ENCODE peak calls at places on chromosomes 2 and 18, in four cellular contexts. U, L, R and B are unnamed samples.
A peak's percentile ranks its signal among the peaks of the same experiment; 100 is the strongest.

GRCh38 chr2:59073257-59073656 is 832.1 kb upstream of the FANCL start:
- DNase-seq in U (no peak), L (no peak), R (no peak), B (no peak)

GRCh38 chr2:120849278-120849677 is 113.6 kb downstream of the GLI2 start:
- DNase-seq in U (no peak), L (no peak), R (no peak), B (no peak)

GRCh38 chr18:26746284-26747130 is 119.0 kb downstream of the AQP4 start:
- DNase-seq in U (no peak), L (no peak), R (no peak), B (no peak)

GRCh38 chr18:12233378-12233777 is 20.8 kb upstream of the CIDEA start:
- DNase-seq in U (peak; percentile 99), L (no peak), R (no peak), B (no peak)

GRCh38 chr2:149782566-149782965 is 195.0 kb upstream of the MMADHC start:
- DNase-seq in U (no peak), L (no peak), R (no peak), B (no peak)

GRCh38 chr2:32947484-32948143 is 861 bp downstream of the LTBP1 start:
- DNase-seq in U (peak; percentile 41), L (peak; percentile 80), R (peak; percentile 68), B (peak; percentile 62)

GRCh38 chr18:12769644-12770440 is 67.0 kb downstream of the PSMG2 start:
- DNase-seq in U (peak; percentile 40), L (no peak), R (no peak), B (no peak)

GRCh38 chr2:218301176-218301819 is 9.0 kb upstream of the TMBIM1 start:
- DNase-seq in U (peak; percentile 81), L (peak; percentile 88), R (peak; percentile 91), B (peak; percentile 84)

GRCh38 chr2:38433607-38433975 is 56.5 kb upstream of the ATL2 start:
- DNase-seq in U (no peak), L (no peak), R (no peak), B (no peak)

GRCh38 chr2:27249891-27250651 is 12.8 kb downstream of the SLC30A3 start:
- DNase-seq in U (peak; percentile 31), L (no peak), R (no peak), B (peak; percentile 61)

GRCh38 chr2:199404841-199405240 is 52.9 kb downstream of the SATB2 start:
- DNase-seq in U (no peak), L (no peak), R (no peak), B (no peak)

GRCh38 chr2:12548906-12549305 is 167.8 kb upstream of the TRIB2 start:
- DNase-seq in U (no peak), L (no peak), R (no peak), B (no peak)

GRCh38 chr2:28639836-28640235 is 111.8 kb upstream of the PPP1CB start:
- DNase-seq in U (no peak), L (no peak), R (no peak), B (no peak)

GRCh38 chr2:171798156-171798815 is 95.8 kb downstream of the SLC25A12 start:
- DNase-seq in U (peak; percentile 81), L (no peak), R (no peak), B (no peak)

GRCh38 chr2:88834866-88835265 is 143.4 kb downstream of the RPIA start:
- DNase-seq in U (no peak), L (no peak), R (no peak), B (no peak)

GRCh38 chr2:88837511-88838160 is 146.2 kb downstream of the RPIA start:
- DNase-seq in U (no peak), L (no peak), R (no peak), B (no peak)

GRCh38 chr2:88836351-88836750 is 144.9 kb downstream of the RPIA start:
- DNase-seq in U (no peak), L (no peak), R (no peak), B (no peak)

GRCh38 chr2:88834376-88834775 is 142.9 kb downstream of the RPIA start:
- DNase-seq in U (no peak), L (no peak), R (no peak), B (peak; percentile 63)

GRCh38 chr2:88835726-88836125 is 144.3 kb downstream of the RPIA start:
- DNase-seq in U (no peak), L (no peak), R (no peak), B (no peak)
- H3K27me3 ChIP-seq in U (no peaks in the 10 kb centered on the region), L (no peaks in the 10 kb centered on the region), R (no peaks in the 10 kb centered on the region), B (peaks cover 3% of the 10 kb centered on the region)

GRCh38 chr2:233356546-233357308 is 2.4 kb downstream of the DGKD start:
- DNase-seq in U (no peak), L (no peak), R (peak; percentile 68), B (no peak)

GRCh38 chr2:233354971-233355574 is 779 bp downstream of the DGKD start:
- DNase-seq in U (no peak), L (no peak), R (no peak), B (peak; percentile 40)

GRCh38 chr2:233354500-233354924 is 218 bp downstream of the DGKD start:
- DNase-seq in U (no peak), L (no peak), R (no peak), B (no peak)

GRCh38 chr2:233353769-233354499 is at the start of gene DGKD:
- DNase-seq in U (no peak), L (peak; percentile 90), R (peak; percentile 93), B (peak; percentile 71)

DNA sequence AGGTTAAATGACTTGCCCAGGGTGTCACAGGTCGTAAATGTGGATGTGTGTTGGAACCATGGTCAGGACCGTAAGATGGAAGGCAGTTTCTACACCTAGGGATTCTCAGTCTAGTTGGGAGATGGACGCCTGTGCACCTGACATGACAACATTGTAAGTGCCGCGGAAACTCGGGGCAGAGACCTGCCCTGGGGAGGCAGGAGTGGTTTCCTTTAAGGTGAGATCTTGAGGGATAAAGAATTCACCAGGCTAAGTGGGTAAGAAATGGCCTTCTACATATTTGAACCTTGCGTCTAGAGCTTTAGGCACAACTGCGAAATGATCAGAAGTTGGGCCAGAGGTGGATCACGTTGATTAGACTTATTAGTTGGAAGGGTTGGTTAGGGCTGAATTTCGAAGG is 1.6 kb downstream of the DGKD start:
- DNase-seq in U (no peak), L (no peak), R (no peak), B (no peak)
- H3K4me3 ChIP-seq in U (no peak overlapping the region), L (no peak overlapping the region), R (peak overlapping the region; percentile 83), B (peak overlapping the region; percentile 64)

DNA sequence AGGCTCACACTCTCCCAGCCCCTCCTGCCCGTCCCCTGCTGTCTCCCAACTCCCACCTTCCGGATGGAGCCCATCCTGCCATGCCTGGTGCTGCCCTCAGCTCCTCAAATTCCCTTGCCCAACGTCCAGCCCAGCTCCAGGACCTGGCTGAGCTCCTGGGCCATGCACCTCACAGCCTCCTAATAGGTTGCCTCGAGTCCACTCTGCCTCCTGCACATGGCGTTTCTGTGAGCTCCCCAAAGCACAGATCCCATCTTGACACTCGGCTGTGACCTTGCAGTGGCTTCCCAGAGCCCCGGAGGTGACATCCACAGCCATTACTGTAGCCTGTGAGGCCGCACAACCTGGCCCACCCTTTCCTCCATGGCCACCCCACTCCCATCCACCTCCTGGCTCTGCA is 191.9 kb upstream of the SALL3 start:
- DNase-seq in U (no peak), L (peak; percentile 62), R (no peak), B (no peak)
- H3K27me3 ChIP-seq in U (no peaks in the 10 kb centered on the region), L (no peaks in the 10 kb centered on the region), R (no peaks in the 10 kb centered on the region), B (no peaks in the 10 kb centered on the region)

GRCh38 chr2:117674172-117674571 is 140.3 kb upstream of the DDX18 start:
- DNase-seq in U (no peak), L (no peak), R (no peak), B (no peak)
- H3K4me3 ChIP-seq in U (no peak overlapping the region), L (no peak overlapping the region), R (no peak overlapping the region), B (no peak overlapping the region)

GRCh38 chr2:8906208-8906607 is 68.8 kb upstream of the KIDINS220 start:
- DNase-seq in U (peak; percentile 50), L (no peak), R (no peak), B (no peak)

DNA sequence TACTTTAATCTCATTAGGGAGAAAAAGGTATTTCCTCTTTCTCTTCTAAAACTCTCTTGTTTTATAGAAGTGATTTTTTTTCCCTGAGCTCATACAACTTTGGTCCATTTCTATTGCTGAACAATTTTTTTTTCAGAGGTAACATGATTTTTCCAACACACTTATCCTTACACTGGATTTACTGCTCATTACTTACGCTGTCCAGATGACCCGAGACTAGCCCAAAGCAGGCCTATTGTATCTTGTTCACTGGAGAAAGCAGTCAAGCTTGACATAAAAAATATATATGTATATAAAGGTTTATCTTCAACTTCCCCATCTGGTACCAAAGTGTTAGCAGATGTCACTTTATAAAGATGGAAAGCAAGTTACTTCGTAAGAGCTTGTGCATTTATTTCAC is 70.4 kb upstream of the KIDINS220 start:
- DNase-seq in U (no peak), L (no peak), R (no peak), B (no peak)
- H3K27me3 ChIP-seq in U (no peaks in the 10 kb centered on the region), L (no peaks in the 10 kb centered on the region), R (no peaks in the 10 kb centered on the region), B (no peaks in the 10 kb centered on the region)